ENCODE peak calls at places on chromosomes 3 and 15, in five cellular contexts. J, P, Z, T and A are unnamed samples.

GRCh38 chr15:84905016-84905916 is 20.8 kb downstream of the SLC28A1 start:
- DNase-seq in J (no peak), T (no peak), P (no peak), Z (no peak), A (no peak)

GRCh38 chr3:142165194-142165593 is 15.8 kb upstream of the TFDP2 start:
- DNase-seq in P (no peak), J (no peak), Z (no peak), T (no peak), A (no peak)

GRCh38 chr3:141275032-141275422 is 43.4 kb downstream of the PXYLP1 start:
- DNase-seq in P (peak), J (no peak), T (no peak), Z (no peak), A (no peak)

GRCh38 chr15:29731865-29732264 is 90.4 kb downstream of the TJP1 start:
- DNase-seq in Z (no peak), T (no peak), P (no peak), J (no peak), A (no peak)

GRCh38 chr15:61227269-61228024 is 1.7 kb downstream of the RORA start:
- DNase-seq in P (peak), T (peak), Z (peak), J (peak), A (peak)

GRCh38 chr15:78162038-78162437 is 12.9 kb downstream of the IDH3A start:
- DNase-seq in Z (no peak), T (no peak), J (no peak), P (no peak), A (no peak)

GRCh38 chr3:193825617-193826016 is 232.6 kb downstream of the OPA1 start:
- DNase-seq in J (peak), Z (no peak), P (no peak), T (no peak), A (no peak)

GRCh38 chr3:14329116-14329830 is 73.1 kb upstream of the SLC6A6 start:
- DNase-seq in Z (peak), J (peak), T (peak), P (peak), A (peak)

GRCh38 chr3:9224490-9224889 is 25.0 kb downstream of the SRGAP3 start:
- DNase-seq in Z (peak), T (no peak), P (peak), J (no peak), A (no peak)

GRCh38 chr3:138260636-138261035 is 69.0 kb downstream of the NME9 start:
- DNase-seq in Z (no peak), T (no peak), P (no peak), J (no peak), A (no peak)

GRCh38 chr3:48268936-48269551 is 28.1 kb downstream of the ZNF589 start:
- DNase-seq in Z (no peak), J (no peak), T (no peak), P (peak), A (no peak)

GRCh38 chr3:8499181-8499611 is 2.4 kb upstream of the LMCD1 start:
- DNase-seq in J (peak), T (peak), P (peak), Z (no peak), A (peak)

GRCh38 chr3:169354774-169355501 is 308.6 kb downstream of the MECOM start:
- DNase-seq in J (peak), T (peak), Z (peak), P (no peak), A (no peak)

GRCh38 chr15:79593119-79593869 is 161.2 kb downstream of the MINAR1 start:
- DNase-seq in T (peak), J (peak), P (no peak), Z (peak), A (peak)

GRCh38 chr3:187101184-187102072 is 37.9 kb downstream of the RPL39L start:
- DNase-seq in J (no peak), T (no peak), P (peak), Z (peak), A (no peak)

GRCh38 chr3:169659096-169659521 is 4.4 kb downstream of the MECOM start:
- DNase-seq in Z (peak), T (peak), J (peak), P (no peak), A (peak)

GRCh38 chr15:55770261-55770660 is 27.3 kb upstream of the PRTG start:
- DNase-seq in J (no peak), T (no peak), P (no peak), Z (no peak), A (no peak)

DNA sequence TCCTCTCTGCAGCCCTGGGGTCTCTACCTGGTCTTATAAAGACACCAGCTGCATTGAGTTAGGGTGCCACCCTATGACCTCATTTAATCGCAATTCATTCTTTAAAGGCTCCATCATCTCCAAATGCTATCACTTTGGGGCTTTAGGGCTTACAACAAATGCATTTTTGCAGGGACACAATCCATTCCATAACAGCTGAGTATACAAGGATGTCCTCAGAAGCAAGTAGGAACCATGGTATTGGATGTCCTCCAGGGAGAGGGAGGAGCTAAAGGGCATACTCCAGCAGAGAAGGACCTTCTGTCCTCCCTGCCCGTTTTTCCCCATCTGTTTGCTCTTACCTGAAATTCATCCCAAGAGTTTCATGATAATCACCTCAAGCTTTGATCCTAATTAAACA is 30.3 kb downstream of the UMPS start:
- DNase-seq in P (no peak), T (no peak), J (no peak), Z (peak), A (no peak)
- H3K9ac ChIP-seq in P (no peak), T (no peak), J (no peak), Z (no peak), A (no peak)

GRCh38 chr15:64596701-64597468 is 136.5 kb downstream of the ZNF609 start:
- DNase-seq in P (no peak), Z (peak), T (peak), J (peak), A (peak)
- H3K9ac ChIP-seq in P (no peak), Z (no peak), T (no peak), J (no peak), A (no peak)

GRCh38 chr3:46709721-46710120 is 7.9 kb downstream of the PRSS50 start:
- DNase-seq in Z (no peak), P (no peak), T (no peak), J (peak), A (no peak)
- H3K9ac ChIP-seq in Z (no peak), P (no peak), T (no peak), J (no peak), A (no peak)

GRCh38 chr3:11637901-11638668 is 5.6 kb downstream of the VGLL4 start:
- DNase-seq in Z (peak), T (no peak), P (peak), J (no peak), A (no peak)
- H3K9ac ChIP-seq in Z (peak), T (no peak), P (peak), J (peak), A (no peak)

GRCh38 chr3:42631650-42632049 is 21.8 kb upstream of the ZBTB47 start:
- DNase-seq in Z (no peak), T (no peak), J (no peak), P (no peak), A (peak)
- H3K9ac ChIP-seq in Z (no peak), T (no peak), J (no peak), P (no peak), A (no peak)

GRCh38 chr15:58627046-58627445 is 122.5 kb downstream of the ADAM10 start:
- DNase-seq in Z (no peak), P (no peak), T (no peak), J (no peak), A (no peak)

GRCh38 chr15:58626378-58626777 is 123.1 kb downstream of the ADAM10 start:
- DNase-seq in J (no peak), P (no peak), T (no peak), Z (no peak), A (no peak)

GRCh38 chr15:58628206-58629057 is 121.1 kb downstream of the ADAM10 start:
- DNase-seq in Z (no peak), T (no peak), J (no peak), P (peak), A (no peak)

GRCh38 chr15:58629625-58630024 is 119.9 kb downstream of the ADAM10 start:
- DNase-seq in Z (no peak), T (no peak), P (no peak), J (no peak), A (no peak)

GRCh38 chr15:58627706-58628105 is 121.8 kb downstream of the ADAM10 start:
- DNase-seq in Z (no peak), T (no peak), J (no peak), P (no peak), A (no peak)
- H3K9ac ChIP-seq in Z (no peak), T (no peak), J (no peak), P (no peak), A (no peak)

GRCh38 chr3:107064445-107065060 is 312.7 kb upstream of the CCDC54 start:
- DNase-seq in T (peak), P (peak), J (peak), Z (peak), A (peak)
- H3K9ac ChIP-seq in T (no peak), P (no peak), J (no peak), Z (no peak), A (no peak)